ENCODE peak calls at places on chromosomes 13 and 19, in four cellular contexts. U is IMR-90, S is H9, D is H1. M is an unnamed sample. For H3K4me1, the result is how much of the 10 kb centered on the place peaks cover.

GRCh38 chr13:21834511-21834910 is 163.6 kb downstream of the FGF9 start:
- DNase-seq in U (no peak), S (no peak), D (no peak), M (peak)

GRCh38 chr19:33397536-33398360 is 24.2 kb downstream of the CEBPG start:
- DNase-seq in U (no peak), S (peak), D (no peak), M (no peak)

GRCh38 chr19:16233836-16234551 is 36.3 kb downstream of the AP1M1 start:
- DNase-seq in U (no peak), S (no peak), D (no peak), M (no peak)

GRCh38 chr19:49165865-49166301 is 8.3 kb downstream of the TRPM4 start:
- DNase-seq in U (no peak), S (peak), D (no peak), M (no peak)

GRCh38 chr19:10936661-10937084 is 8.1 kb downstream of the TIMM29 start:
- DNase-seq in U (peak), S (peak), D (no peak), M (peak)

GRCh38 chr19:50434525-50434924 is 1.8 kb downstream of the MYBPC2 start:
- DNase-seq in U (no peak), S (no peak), D (no peak), M (no peak)

GRCh38 chr13:43546260-43546659 is 240.5 kb downstream of the ENOX1 start:
- DNase-seq in U (no peak), S (no peak), D (no peak), M (peak)

GRCh38 chr19:35848919-35849505 is 3.3 kb downstream of the NPHS1 start:
- DNase-seq in U (no peak), S (no peak), D (no peak), M (no peak)

GRCh38 chr19:34120846-34121639 is 51.3 kb upstream of the LSM14A start:
- DNase-seq in U (peak), S (peak), D (no peak), M (peak)

GRCh38 chr13:99796175-99796819 is 175.3 kb downstream of the ZIC5 start:
- DNase-seq in U (peak), S (peak), D (no peak), M (peak)

GRCh38 chr19:40210919-40211318 is 7.3 kb downstream of the TTC9B start:
- DNase-seq in U (no peak), S (peak), D (no peak), M (peak)

GRCh38 chr19:33629826-33630375 is 8.1 kb downstream of the CHST8 start:
- DNase-seq in U (no peak), S (peak), D (no peak), M (no peak)

GRCh38 chr19:48933382-48933932 is at the start of gene DHDH:
- DNase-seq in U (peak), S (peak), D (peak), M (peak)

GRCh38 chr13:87234981-87235380 is 436.2 kb upstream of the SLITRK5 start:
- DNase-seq in U (peak), S (no peak), D (no peak), M (no peak)

GRCh38 chr19:15194938-15195337 is 5.9 kb downstream of the NOTCH3 start:
- DNase-seq in U (peak), S (no peak), D (no peak), M (no peak)

GRCh38 chr13:46761866-46762265 is 35.1 kb downstream of the ESD start:
- DNase-seq in U (no peak), S (no peak), D (no peak), M (no peak)

GRCh38 chr19:11286312-11286974 is 9.5 kb upstream of the TSPAN16 start:
- DNase-seq in U (peak), S (no peak), D (no peak), M (no peak)

GRCh38 chr13:87129602-87130300 is 541.4 kb upstream of the SLITRK5 start:
- DNase-seq in U (peak), S (no peak), D (no peak), M (peak)

GRCh38 chr13:83009987-83010386 is 872.3 kb downstream of the SLITRK1 start:
- DNase-seq in U (no peak), S (no peak), D (no peak), M (no peak)

GRCh38 chr19:13060233-13060963 is 42.3 kb downstream of the LYL1 start:
- DNase-seq in U (no peak), S (no peak), D (no peak), M (no peak)

GRCh38 chr19:12787458-12787857 is 3.8 kb upstream of the JUNB start:
- DNase-seq in U (no peak), S (no peak), D (no peak), M (no peak)

GRCh38 chr13:49649244-49649962 is 21.1 kb downstream of the ARL11 start:
- DNase-seq in U (peak), S (no peak), D (no peak), M (peak)

GRCh38 chr19:51097166-51097736 is 11.0 kb downstream of the CTU1 start:
- DNase-seq in U (peak), S (peak), D (no peak), M (peak)

GRCh38 chr19:58024661-58025060 is 9.2 kb upstream of the ZSCAN1 start:
- DNase-seq in U (no peak), S (no peak), D (no peak), M (no peak)

GRCh38 chr13:66657165-66657895 is 572.8 kb downstream of the PCDH9 start:
- DNase-seq in U (peak), S (no peak), D (no peak), M (peak)

GRCh38 chr13:98274921-98275487 is 97.9 kb upstream of the RNF113B start:
- DNase-seq in U (peak), S (no peak), D (no peak), M (no peak)

GRCh38 chr19:28242317-28242927 is 970.5 kb downstream of the UQCRFS1 start:
- DNase-seq in U (no peak), S (peak), D (no peak), M (peak)

GRCh38 chr19:11674067-11674492 is 64.7 kb downstream of the ZNF823 start:
- DNase-seq in U (no peak), S (peak), D (no peak), M (no peak)

GRCh38 chr13:87827479-87827878 is 156.3 kb downstream of the SLITRK5 start:
- DNase-seq in U (no peak), S (no peak), D (no peak), M (no peak)

GRCh38 chr13:32914686-32915085 is 101.5 kb upstream of the KL start:
- DNase-seq in U (no peak), S (no peak), D (no peak), M (no peak)

GRCh38 chr13:86960876-86961275 is 710.3 kb upstream of the SLITRK5 start:
- DNase-seq in U (peak), S (no peak), D (no peak), M (no peak)

GRCh38 chr19:41373993-41374392 is 2.3 kb upstream of the TMEM91 start:
- DNase-seq in U (peak), S (no peak), D (no peak), M (no peak)

GRCh38 chr13:32883501-32883900 is 132.7 kb upstream of the KL start:
- DNase-seq in U (peak), S (no peak), D (no peak), M (no peak)

GRCh38 chr13:113904411-113904810 is 40.5 kb upstream of the GAS6 start:
- DNase-seq in U (peak), S (peak), D (no peak), M (peak)

DNA sequence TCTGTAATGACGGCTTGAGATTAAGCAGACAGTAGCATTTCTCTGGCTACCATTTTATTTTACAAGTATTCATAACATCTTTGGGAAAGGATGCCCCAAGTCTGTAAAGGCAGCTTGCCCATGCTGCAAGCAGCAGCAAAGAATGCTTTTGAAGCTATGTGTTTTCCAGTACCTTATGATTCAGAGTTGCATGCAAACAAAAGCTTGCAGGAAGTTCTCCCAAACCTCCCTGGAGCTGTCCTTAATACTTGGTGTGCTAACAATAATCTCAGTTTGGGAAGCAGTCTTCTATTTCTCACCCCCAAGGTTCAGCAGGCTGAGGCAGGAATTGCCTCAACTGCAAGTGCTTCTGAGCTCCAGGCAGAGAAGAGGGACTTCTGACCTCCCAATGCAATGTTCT is 60.8 kb downstream of the CCNA1 start:
- DNase-seq in U (no peak), S (no peak), D (no peak), M (no peak)
- H3K4me1 ChIP-seq in U (under half), S (under half), D (under half), M (under half)

DNA sequence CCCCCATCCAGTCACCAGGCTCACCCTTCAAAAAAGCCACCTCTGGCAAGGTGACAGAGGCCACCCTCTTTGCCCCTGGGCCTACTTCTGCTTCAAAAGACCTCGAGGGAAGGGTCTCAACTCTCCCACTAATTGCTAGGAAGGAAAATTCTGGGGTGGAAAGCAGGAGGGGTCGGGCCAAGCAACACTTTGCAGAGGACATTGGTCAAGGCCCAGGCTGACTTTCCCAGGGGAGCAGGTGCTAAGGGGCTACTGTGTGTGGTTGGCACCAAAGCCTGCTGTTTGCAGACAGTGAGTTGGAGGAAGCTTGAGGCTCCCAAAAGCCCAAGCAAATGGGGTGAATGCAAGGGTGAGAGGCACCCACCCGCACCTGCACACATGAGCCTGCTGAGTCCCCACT is 28.6 kb upstream of the VSTM2B start:
- DNase-seq in U (no peak), S (no peak), D (no peak), M (no peak)
- H4K5ac ChIP-seq in U (no peak), S (no peak), D (no peak), M (no peak)

DNA sequence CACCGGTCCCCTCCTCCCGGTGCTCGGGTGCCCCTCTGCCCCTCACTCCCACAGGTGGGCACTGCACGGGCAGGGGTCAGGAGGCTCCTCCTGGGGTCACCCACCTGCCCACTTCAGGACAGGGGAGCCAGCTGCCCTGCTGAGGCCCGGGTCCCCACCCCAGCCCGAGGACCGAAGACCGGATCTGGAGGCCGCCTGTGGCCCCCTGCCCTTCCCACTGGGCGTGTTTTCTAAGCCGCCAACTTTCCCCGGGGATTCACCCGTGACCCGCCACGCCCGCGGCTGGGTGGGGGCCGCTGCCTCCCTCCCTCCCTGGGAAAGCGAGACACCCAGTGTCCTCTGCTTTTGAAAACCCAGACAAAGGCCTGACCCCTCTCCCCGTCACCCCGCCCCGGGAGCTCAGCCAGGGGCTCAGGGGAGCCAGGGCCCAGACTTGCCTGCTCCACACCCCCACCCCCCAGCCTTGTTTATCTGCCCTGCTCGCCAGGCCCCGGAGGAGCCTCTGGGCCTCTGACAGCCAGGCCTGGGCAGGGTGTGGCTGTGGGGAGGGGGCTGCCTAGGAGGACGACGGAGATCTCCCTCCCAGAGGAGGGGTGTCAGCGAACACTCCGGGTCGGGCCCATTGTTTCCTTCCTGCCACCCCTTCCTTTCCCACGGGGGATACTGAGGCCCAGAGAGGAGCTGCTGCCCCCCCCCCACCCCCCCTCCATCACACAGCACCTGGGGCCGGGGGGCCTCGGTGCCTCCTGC is 1.4 kb downstream of the PALM start:
- DNase-seq in U (no peak), S (no peak), D (no peak), M (no peak)
- H3K4ac ChIP-seq in U (no peak), S (no peak), D (no peak), M (no peak)

GRCh38 chr19:55157064-55157908 is at the start of gene TNNI3:
- DNase-seq in U (no peak), S (no peak), D (no peak), M (no peak)

GRCh38 chr19:55156202-55157063 is 1.1 kb downstream of the TNNI3 start:
- DNase-seq in U (peak), S (peak), D (no peak), M (peak)

GRCh38 chr19:55158848-55159793 is 1.6 kb upstream of the TNNI3 start:
- DNase-seq in U (no peak), S (peak), D (no peak), M (peak)

GRCh38 chr19:55160128-55160985 is 2.8 kb upstream of the TNNI3 start:
- DNase-seq in U (peak), S (peak), D (peak), M (peak)

DNA sequence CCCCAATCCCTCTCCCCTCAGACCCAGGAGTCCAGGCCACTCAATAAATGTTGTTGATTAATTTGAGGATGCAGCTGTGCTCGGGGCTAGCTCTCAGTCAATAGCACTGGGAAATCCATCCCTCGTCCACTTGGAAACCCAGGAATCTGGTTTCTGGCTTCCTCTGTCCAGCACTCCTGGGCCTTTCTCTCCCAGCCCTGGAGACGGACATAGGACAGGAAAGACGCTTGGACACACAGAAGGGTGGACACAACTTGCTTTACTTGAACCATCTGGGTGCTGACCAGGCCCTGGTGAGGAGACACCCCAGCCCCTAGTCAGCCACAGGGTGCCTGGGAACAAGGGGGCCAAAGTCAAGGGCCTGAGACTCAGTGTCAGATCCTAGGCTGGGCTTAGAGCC is 891 bp upstream of the TNNI3 start:
- DNase-seq in U (no peak), S (no peak), D (no peak), M (no peak)
- H3K4me1 ChIP-seq in U (under half), S (under half), D (under half), M (under half)

DNA sequence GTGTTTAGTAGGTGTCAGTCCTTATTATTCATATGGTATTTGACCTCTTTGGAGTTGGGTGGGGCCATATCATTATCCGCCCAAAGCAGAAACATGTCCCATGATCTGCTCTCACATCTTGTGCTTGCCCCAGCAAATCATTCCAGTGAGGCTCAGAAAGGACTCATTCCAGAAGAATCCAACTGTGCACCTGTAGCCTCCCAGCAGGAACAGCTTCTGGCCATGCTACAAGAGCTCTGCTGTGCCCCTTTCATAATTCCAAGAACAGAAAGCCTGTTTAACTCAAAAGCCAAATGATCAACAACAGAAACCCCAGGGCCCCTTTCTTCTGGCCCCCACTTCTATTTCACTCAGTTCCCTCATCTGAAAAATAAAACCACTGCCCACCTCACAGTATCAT is 673.1 kb downstream of the DIAPH3 start:
- DNase-seq in U (no peak), S (no peak), D (no peak), M (no peak)
- H4K5ac ChIP-seq in U (no peak), S (no peak), D (no peak), M (no peak)

DNA sequence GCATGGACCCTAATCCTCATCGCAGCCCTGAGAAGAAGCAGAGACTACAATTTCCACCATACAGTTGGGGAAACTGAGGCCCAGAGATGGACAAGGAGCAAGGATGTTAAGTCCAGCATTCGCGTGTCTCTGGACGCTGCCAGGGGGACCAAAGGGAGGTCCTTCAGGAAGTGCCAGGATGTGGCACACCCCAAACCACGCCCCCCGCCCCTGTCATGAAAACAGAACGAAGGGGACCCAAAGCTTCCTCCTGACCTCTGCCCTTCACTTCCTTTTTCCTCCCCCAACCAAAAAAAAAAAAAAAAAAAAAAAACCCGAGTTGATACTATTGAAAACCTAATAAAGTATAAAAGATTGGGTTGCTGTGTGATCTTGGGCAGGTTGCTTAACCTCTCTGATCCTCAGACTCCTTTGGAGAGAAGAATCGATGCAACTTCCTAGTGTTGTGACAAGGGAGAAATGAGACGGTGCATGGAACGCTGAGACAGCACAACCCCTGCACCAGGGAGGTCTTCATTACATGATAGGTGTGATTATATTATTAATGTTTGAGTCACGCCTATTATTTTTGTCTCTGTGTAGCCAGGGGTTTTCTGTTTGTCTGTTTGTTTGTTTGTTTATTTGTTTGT is 2.7 kb upstream of the ZBTB7A start:
- DNase-seq in U (no peak), S (peak), D (no peak), M (no peak)
- H3K4ac ChIP-seq in U (no peak), S (no peak), D (no peak), M (no peak)

GRCh38 chr13:110317496-110318195 is 10.6 kb downstream of the COL4A2 start:
- DNase-seq in U (no peak), S (peak), D (no peak), M (no peak)

GRCh38 chr13:110318920-110319319 is 11.8 kb downstream of the COL4A2 start:
- DNase-seq in U (no peak), S (no peak), D (no peak), M (no peak)

GRCh38 chr13:110319397-110319773 is 12.3 kb downstream of the COL4A2 start:
- DNase-seq in U (no peak), S (peak), D (no peak), M (no peak)

GRCh38 chr13:110320645-110321044 is 13.6 kb downstream of the COL4A2 start:
- DNase-seq in U (no peak), S (no peak), D (no peak), M (no peak)

GRCh38 chr13:110319774-110320509 is 12.9 kb downstream of the COL4A2 start:
- DNase-seq in U (peak), S (peak), D (no peak), M (peak)
- H3K4me1 ChIP-seq in U (under half), S (under half), D (under half), M (under half)

DNA sequence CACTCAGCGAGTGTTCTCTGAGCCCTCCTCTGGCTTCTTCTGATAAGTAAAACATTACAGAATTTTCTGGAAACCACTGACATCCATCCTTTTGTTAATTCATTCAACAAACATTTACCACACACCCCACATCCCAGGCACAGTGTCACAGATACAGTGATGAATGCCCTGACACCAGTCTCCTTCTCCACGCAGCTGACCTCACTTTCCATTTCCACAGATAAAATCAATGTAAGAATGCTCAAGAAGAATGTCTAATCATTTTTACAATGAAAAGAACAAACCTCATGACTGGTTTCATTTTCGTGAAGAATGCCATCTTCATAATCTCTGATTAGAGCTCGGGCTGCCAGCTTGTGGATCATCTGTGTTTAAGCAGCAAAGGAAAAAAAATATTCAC is 69.2 kb downstream of the PARP4 start:
- DNase-seq in U (no peak), S (no peak), D (no peak), M (no peak)
- H4K5ac ChIP-seq in U (no peak), S (no peak), D (no peak), M (no peak)

M was measured in mesendoderm.